ENCODE peak calls at places on chromosomes 3 and 15, in nine cellular contexts. One of them, this sample, is unnamed.

GRCh38 chr3:16379838-16380237 is 114.8 kb downstream of the OXNAD1 start:
- DNase-seq in astrocyte of the spinal cord: no peak
- DNase-seq in adrenal gland: no peak
- DNase-seq in cardiac fibroblast: no peak
- DNase-seq in astrocyte: no peak
- DNase-seq in cardiac muscle cell: no peak
- DNase-seq in PC-3: no peak
- DNase-seq in HepG2: no peak
- DNase-seq in GM06990: no peak
- DNase-seq in this sample: no peak

GRCh38 chr3:16264174-16264707 is 502 bp downstream of the DPH3 start:
- DNase-seq in astrocyte of the spinal cord: no peak
- DNase-seq in adrenal gland: no peak
- DNase-seq in cardiac fibroblast: no peak
- DNase-seq in astrocyte: peak; percentile 7
- DNase-seq in cardiac muscle cell: peak; percentile 14
- DNase-seq in PC-3: no peak
- DNase-seq in HepG2: no peak
- DNase-seq in GM06990: no peak
- DNase-seq in this sample: no peak

GRCh38 chr3:4356225-4356540 is 53.0 kb downstream of the SETMAR start:
- DNase-seq in astrocyte of the spinal cord: no peak
- DNase-seq in adrenal gland: no peak
- DNase-seq in cardiac fibroblast: no peak
- DNase-seq in astrocyte: no peak
- DNase-seq in cardiac muscle cell: no peak
- DNase-seq in PC-3: no peak
- DNase-seq in HepG2: no peak
- DNase-seq in GM06990: no peak
- DNase-seq in this sample: no peak

GRCh38 chr3:20772869-20773268 is 586.9 kb upstream of the SGO1 start:
- DNase-seq in astrocyte of the spinal cord: no peak
- DNase-seq in adrenal gland: no peak
- DNase-seq in cardiac fibroblast: no peak
- DNase-seq in astrocyte: no peak
- DNase-seq in cardiac muscle cell: no peak
- DNase-seq in PC-3: no peak
- DNase-seq in HepG2: peak; percentile 12
- DNase-seq in GM06990: no peak
- DNase-seq in this sample: no peak

GRCh38 chr15:40441012-40441735 is 421 bp downstream of the BAHD1 start:
- DNase-seq in astrocyte of the spinal cord: no peak
- DNase-seq in adrenal gland: no peak
- DNase-seq in cardiac fibroblast: no peak
- DNase-seq in astrocyte: no peak
- DNase-seq in cardiac muscle cell: no peak
- DNase-seq in PC-3: no peak
- DNase-seq in HepG2: no peak
- DNase-seq in GM06990: peak; percentile 49
- DNase-seq in this sample: no peak

GRCh38 chr15:50289749-50290148 is 24.2 kb upstream of the HDC start:
- DNase-seq in astrocyte of the spinal cord: no peak
- DNase-seq in adrenal gland: no peak
- DNase-seq in cardiac fibroblast: no peak
- DNase-seq in astrocyte: no peak
- DNase-seq in cardiac muscle cell: no peak
- DNase-seq in PC-3: no peak
- DNase-seq in HepG2: no peak
- DNase-seq in GM06990: no peak
- DNase-seq in this sample: no peak

GRCh38 chr15:90119367-90119766 is 17.1 kb upstream of the IDH2 start:
- DNase-seq in astrocyte of the spinal cord: no peak
- DNase-seq in adrenal gland: no peak
- DNase-seq in cardiac fibroblast: no peak
- DNase-seq in astrocyte: no peak
- DNase-seq in cardiac muscle cell: no peak
- DNase-seq in PC-3: no peak
- DNase-seq in HepG2: no peak
- DNase-seq in GM06990: no peak
- DNase-seq in this sample: no peak

GRCh38 chr3:50516048-50516871 is 12.8 kb upstream of the CACNA2D2 start:
- DNase-seq in astrocyte of the spinal cord: peak; percentile 9
- DNase-seq in adrenal gland: peak; percentile 21
- DNase-seq in cardiac fibroblast: peak; percentile 27
- DNase-seq in astrocyte: no peak
- DNase-seq in cardiac muscle cell: peak; percentile 24
- DNase-seq in PC-3: no peak
- DNase-seq in HepG2: peak; percentile 68
- DNase-seq in GM06990: no peak
- DNase-seq in this sample: no peak

GRCh38 chr3:10757821-10758130 is 58.3 kb upstream of the SLC6A11 start:
- DNase-seq in astrocyte of the spinal cord: no peak
- DNase-seq in adrenal gland: no peak
- DNase-seq in cardiac fibroblast: no peak
- DNase-seq in astrocyte: no peak
- DNase-seq in cardiac muscle cell: no peak
- DNase-seq in PC-3: peak; percentile 90
- DNase-seq in HepG2: no peak
- DNase-seq in GM06990: no peak
- DNase-seq in this sample: no peak

GRCh38 chr3:72924055-72924454 is 36.2 kb downstream of the GXYLT2 start:
- DNase-seq in astrocyte of the spinal cord: no peak
- DNase-seq in adrenal gland: no peak
- DNase-seq in cardiac fibroblast: peak; percentile 7
- DNase-seq in astrocyte: no peak
- DNase-seq in cardiac muscle cell: no peak
- DNase-seq in PC-3: no peak
- DNase-seq in HepG2: no peak
- DNase-seq in GM06990: no peak
- DNase-seq in this sample: no peak
- TF ChIP-seq CTCF in astrocyte of the spinal cord: no peak
- TF ChIP-seq CTCF in adrenal gland: no peak
- TF ChIP-seq CTCF in cardiac fibroblast: no peak
- TF ChIP-seq CTCF in astrocyte: no peak
- TF ChIP-seq CTCF in cardiac muscle cell: peak; percentile 17
- TF ChIP-seq CTCF in PC-3: peak; percentile 37
- TF ChIP-seq CTCF in HepG2: no peak
- TF ChIP-seq CTCF in GM06990: peak; percentile 17
- TF ChIP-seq CTCF in this sample: no peak

DNA sequence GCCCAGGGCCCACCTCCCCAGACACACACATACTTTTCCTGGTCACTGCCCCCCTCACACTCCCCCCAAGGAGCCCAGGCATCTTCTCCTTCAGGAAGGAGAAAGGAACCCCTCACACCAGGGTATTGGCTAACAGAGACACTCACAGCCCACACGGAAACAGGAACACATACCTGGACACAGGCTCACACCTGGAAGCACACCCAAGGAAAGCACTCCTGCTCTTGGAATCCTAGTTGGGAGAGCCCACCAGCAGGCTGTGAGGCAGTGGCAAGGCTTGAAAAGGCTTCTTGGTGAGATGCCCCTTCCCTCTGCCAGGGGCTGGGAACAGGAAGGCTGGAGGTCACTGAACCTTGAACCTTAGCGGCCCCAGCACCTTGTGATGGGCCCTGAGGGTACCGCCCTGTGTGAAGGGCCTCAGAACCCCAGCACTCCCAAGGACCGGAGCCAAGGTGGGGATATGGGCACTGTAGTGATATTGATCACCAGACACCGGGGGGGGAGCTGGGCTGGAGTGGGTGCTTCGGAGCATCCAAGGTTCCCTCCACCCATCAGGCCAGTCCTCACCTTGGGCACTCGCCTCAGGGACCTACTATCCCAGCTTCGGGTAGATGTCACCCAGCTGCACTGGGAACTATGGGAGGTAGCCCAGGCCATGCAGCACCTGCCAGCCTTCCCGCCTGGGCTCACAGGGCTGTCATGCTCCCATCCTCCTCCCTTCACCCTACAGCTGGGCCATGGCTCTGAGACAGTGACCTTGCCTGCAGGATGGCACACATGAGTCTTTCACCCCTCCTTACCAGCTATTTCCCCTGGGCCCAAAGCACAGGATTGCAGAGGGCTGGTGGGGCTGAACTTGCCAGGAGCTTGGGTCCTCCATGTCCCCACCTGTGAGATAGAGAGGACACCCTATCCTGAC is 16.4 kb downstream of the MYL3 start:
- DNase-seq in astrocyte of the spinal cord: no peak
- DNase-seq in adrenal gland: no peak
- DNase-seq in cardiac fibroblast: no peak
- DNase-seq in astrocyte: no peak
- DNase-seq in cardiac muscle cell: no peak
- DNase-seq in PC-3: no peak
- DNase-seq in HepG2: no peak
- DNase-seq in GM06990: no peak
- DNase-seq in this sample: no peak
- H3K4me3 ChIP-seq in astrocyte of the spinal cord: peak overlapping the region; percentile 26
- H3K4me3 ChIP-seq in adrenal gland: no peak overlapping the region
- H3K4me3 ChIP-seq in cardiac fibroblast: peak overlapping the region; percentile 36
- H3K4me3 ChIP-seq in astrocyte: peak overlapping the region; percentile 50
- H3K4me3 ChIP-seq in cardiac muscle cell: no peak overlapping the region
- H3K4me3 ChIP-seq in PC-3: peak overlapping the region; percentile 68
- H3K4me3 ChIP-seq in HepG2: no peak overlapping the region
- H3K4me3 ChIP-seq in GM06990: peak overlapping the region; percentile 64
- H3K4me3 ChIP-seq in this sample: peak overlapping the region; percentile 86

DNA sequence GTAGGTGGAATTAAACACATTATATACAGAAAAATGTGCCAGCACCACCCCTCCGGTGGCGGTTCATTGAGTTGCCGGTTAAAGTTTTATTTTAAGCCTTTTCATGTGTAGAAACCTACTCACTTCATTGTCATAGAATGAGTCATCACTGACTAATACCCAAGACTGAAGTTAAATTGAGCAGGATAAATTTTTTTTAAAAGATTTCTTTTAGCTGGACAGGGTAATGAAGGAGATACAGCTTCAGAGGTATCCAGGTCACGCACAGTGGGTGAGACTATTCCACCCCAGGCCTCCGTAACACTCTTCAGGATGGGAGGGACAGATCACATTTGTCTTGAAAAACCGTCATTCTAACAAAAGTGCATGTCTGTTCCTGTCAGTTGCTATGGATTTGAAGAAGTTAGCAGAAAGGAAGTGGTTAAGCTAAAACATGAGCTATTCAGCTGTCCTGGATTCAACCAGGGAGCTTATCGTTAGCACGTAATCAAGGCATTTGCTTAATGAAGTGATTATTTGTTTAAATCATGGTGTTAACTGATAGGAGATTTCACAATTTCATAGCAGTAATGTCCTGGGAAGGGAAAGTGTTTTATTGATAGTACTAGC is 23.3 kb downstream of the WHAMM start:
- DNase-seq in astrocyte of the spinal cord: peak; percentile 93
- DNase-seq in adrenal gland: no peak
- DNase-seq in cardiac fibroblast: peak; percentile 77
- DNase-seq in astrocyte: peak; percentile 93
- DNase-seq in cardiac muscle cell: peak; percentile 77
- DNase-seq in PC-3: peak; percentile 93
- DNase-seq in HepG2: no peak
- DNase-seq in GM06990: peak; percentile 60
- DNase-seq in this sample: no peak
- TF ChIP-seq CTCF in astrocyte of the spinal cord: no peak
- TF ChIP-seq CTCF in adrenal gland: peak; percentile 13
- TF ChIP-seq CTCF in cardiac fibroblast: no peak
- TF ChIP-seq CTCF in astrocyte: no peak
- TF ChIP-seq CTCF in cardiac muscle cell: no peak
- TF ChIP-seq CTCF in PC-3: no peak
- TF ChIP-seq CTCF in HepG2: no peak
- TF ChIP-seq CTCF in GM06990: no peak
- TF ChIP-seq CTCF in this sample: no peak

DNA sequence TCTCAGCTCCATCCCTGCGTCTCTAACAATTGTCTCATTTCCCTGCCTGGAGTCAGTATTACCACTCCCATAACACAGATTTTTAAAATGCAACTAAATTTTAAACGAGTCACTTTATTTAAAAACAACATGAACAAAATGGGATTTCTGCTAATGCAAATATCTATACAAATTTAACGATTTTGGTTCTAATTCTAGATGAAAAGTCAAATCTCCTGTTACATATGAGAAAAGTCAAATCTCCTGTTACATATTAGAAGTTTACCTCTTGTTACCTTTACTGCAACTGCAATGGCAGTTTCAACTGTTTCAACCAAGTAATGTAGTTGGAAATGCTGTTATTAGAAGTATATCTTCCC is 578 bp upstream of the RPL39L start:
- DNase-seq in astrocyte of the spinal cord: no peak
- DNase-seq in adrenal gland: no peak
- DNase-seq in cardiac fibroblast: no peak
- DNase-seq in astrocyte: no peak
- DNase-seq in cardiac muscle cell: no peak
- DNase-seq in PC-3: no peak
- DNase-seq in HepG2: no peak
- DNase-seq in GM06990: no peak
- DNase-seq in this sample: no peak
- H3K4me3 ChIP-seq in astrocyte of the spinal cord: peak overlapping the region; percentile 66
- H3K4me3 ChIP-seq in adrenal gland: no peak overlapping the region
- H3K4me3 ChIP-seq in cardiac fibroblast: peak overlapping the region; percentile 72
- H3K4me3 ChIP-seq in astrocyte: peak overlapping the region; percentile 62
- H3K4me3 ChIP-seq in cardiac muscle cell: peak overlapping the region; percentile 35
- H3K4me3 ChIP-seq in PC-3: peak overlapping the region; percentile 73
- H3K4me3 ChIP-seq in HepG2: no peak overlapping the region
- H3K4me3 ChIP-seq in GM06990: peak overlapping the region; percentile 59
- H3K4me3 ChIP-seq in this sample: peak overlapping the region; percentile 78

DNA sequence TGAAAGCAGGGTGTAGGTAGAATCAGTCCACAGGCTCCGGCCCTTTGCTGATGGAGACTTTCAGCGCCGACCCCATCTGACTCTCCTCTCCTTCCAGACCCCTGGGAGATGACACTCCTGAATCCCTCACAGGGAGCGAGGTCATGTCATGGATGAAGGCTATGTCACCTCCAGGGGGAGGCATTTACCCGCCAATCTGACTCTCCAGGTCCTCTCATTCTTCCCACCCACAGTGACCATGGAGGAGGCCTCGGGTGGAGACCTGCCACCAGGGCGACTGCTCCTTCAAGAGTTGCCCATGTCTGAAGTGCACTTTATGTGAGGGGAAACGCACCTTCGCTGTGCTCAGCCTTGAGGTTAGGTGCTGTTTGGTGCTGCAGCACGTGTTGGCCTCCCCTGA is 112.7 kb downstream of the KLF13 start:
- DNase-seq in astrocyte of the spinal cord: no peak
- DNase-seq in adrenal gland: no peak
- DNase-seq in cardiac fibroblast: no peak
- DNase-seq in astrocyte: no peak
- DNase-seq in cardiac muscle cell: no peak
- DNase-seq in PC-3: peak; percentile 41
- DNase-seq in HepG2: peak; percentile 35
- DNase-seq in GM06990: no peak
- DNase-seq in this sample: no peak
- TF ChIP-seq CTCF in astrocyte of the spinal cord: no peak
- TF ChIP-seq CTCF in adrenal gland: peak; percentile 26
- TF ChIP-seq CTCF in cardiac fibroblast: no peak
- TF ChIP-seq CTCF in astrocyte: no peak
- TF ChIP-seq CTCF in cardiac muscle cell: peak; percentile 13
- TF ChIP-seq CTCF in PC-3: peak; percentile 50
- TF ChIP-seq CTCF in HepG2: peak; percentile 76
- TF ChIP-seq CTCF in GM06990: peak; percentile 56
- TF ChIP-seq CTCF in this sample: no peak

GRCh38 chr3:141862279-141862816 is 14.1 kb upstream of the ATP1B3 start:
- DNase-seq in astrocyte of the spinal cord: no peak
- DNase-seq in adrenal gland: no peak
- DNase-seq in cardiac fibroblast: no peak
- DNase-seq in astrocyte: no peak
- DNase-seq in cardiac muscle cell: no peak
- DNase-seq in PC-3: no peak
- DNase-seq in HepG2: no peak
- DNase-seq in GM06990: no peak
- DNase-seq in this sample: no peak
- H3K4me3 ChIP-seq in astrocyte of the spinal cord: no peak overlapping the region
- H3K4me3 ChIP-seq in adrenal gland: no peak overlapping the region
- H3K4me3 ChIP-seq in cardiac fibroblast: no peak overlapping the region
- H3K4me3 ChIP-seq in astrocyte: no peak overlapping the region
- H3K4me3 ChIP-seq in cardiac muscle cell: no peak overlapping the region
- H3K4me3 ChIP-seq in PC-3: no peak overlapping the region
- H3K4me3 ChIP-seq in HepG2: no peak overlapping the region
- H3K4me3 ChIP-seq in GM06990: no peak overlapping the region
- H3K4me3 ChIP-seq in this sample: no peak overlapping the region